ENCODE peak calls at places on chromosomes 3 and 15, in nine cellular contexts. L is hypothalamus; G is SHP77; Z is IMR-90; B is right cardiac atrium; S is EH; P is epithelial cell of esophagus; K is stimulated activated CD4-positive, alpha-beta T cell treated with anti-CD3 and anti-CD28 coated beads, Interleukin-1b, Interleukin-23, amount 100 ng/mL, for 24 hours; J is T47D. C is an unnamed sample.

GRCh38 chr15:29568840-29569532 is 253.3 kb downstream of the TJP1 start:
- DNase-seq in P (peak), Z (no peak), L (no peak), G (peak), S (peak), B (peak), K (no peak), J (peak), C (no peak)

GRCh38 chr3:5057857-5058324 is 64.2 kb upstream of the ARL8B start:
- DNase-seq in J (peak), G (peak), K (peak), Z (peak), P (peak), L (peak), S (peak), B (peak), C (peak)

GRCh38 chr3:64691051-64691450 is 3.3 kb upstream of the ADAMTS9 start:
- DNase-seq in L (no peak), K (no peak), S (no peak), P (peak), G (no peak), J (no peak), B (peak), Z (peak), C (no peak)

GRCh38 chr3:131716007-131716406 is 213.2 kb upstream of the MRPL3 start:
- DNase-seq in P (no peak), K (no peak), B (no peak), Z (no peak), G (no peak), J (no peak), S (no peak), L (no peak), C (no peak)

GRCh38 chr3:70519913-70520659 is 207.6 kb upstream of the MDFIC2 start:
- DNase-seq in S (peak), L (no peak), Z (peak), J (no peak), K (no peak), B (no peak), G (no peak), P (no peak), C (no peak)

GRCh38 chr3:53506110-53506762 is 11.8 kb downstream of the CACNA1D start:
- DNase-seq in S (no peak), P (no peak), Z (no peak), J (no peak), L (no peak), B (no peak), K (no peak), G (no peak), C (no peak)

GRCh38 chr3:148238421-148238821 is 459.3 kb upstream of the AGTR1 start:
- DNase-seq in S (peak), Z (no peak), J (no peak), G (no peak), P (no peak), K (no peak), L (no peak), B (no peak), C (no peak)

GRCh38 chr15:94004697-94005096 is 226.7 kb upstream of the MCTP2 start:
- DNase-seq in L (no peak), B (peak), J (no peak), G (no peak), P (peak), K (no peak), Z (no peak), S (no peak), C (peak)

GRCh38 chr3:20646425-20646824 is 460.4 kb upstream of the SGO1 start:
- DNase-seq in L (no peak), P (no peak), J (no peak), Z (no peak), S (peak), K (no peak), G (no peak), B (no peak), C (no peak)

GRCh38 chr15:68314563-68314962 is 37.0 kb downstream of the FEM1B start:
- DNase-seq in L (no peak), S (no peak), B (no peak), G (no peak), J (no peak), K (no peak), Z (peak), P (no peak), C (no peak)

GRCh38 chr3:15330031-15330596 is 2.3 kb downstream of the SH3BP5 start:
- DNase-seq in P (no peak), J (no peak), S (peak), L (no peak), Z (peak), B (peak), K (no peak), G (no peak), C (peak)

GRCh38 chr3:172749201-172749965 is 1.1 kb upstream of the ECT2 start:
- DNase-seq in L (no peak), Z (peak), J (no peak), G (no peak), S (peak), B (peak), P (peak), K (no peak), C (no peak)

GRCh38 chr3:46960081-46960701 is 16.4 kb downstream of the CCDC12 start:
- DNase-seq in S (peak), Z (peak), J (no peak), L (no peak), B (no peak), G (no peak), K (no peak), P (peak), C (no peak)

GRCh38 chr3:9791790-9792404 is 376 bp downstream of the TADA3 start:
- DNase-seq in Z (no peak), P (no peak), S (no peak), K (no peak), B (no peak), G (no peak), J (no peak), L (no peak), C (no peak)

GRCh38 chr3:46948830-46949671 is 27.5 kb downstream of the CCDC12 start:
- DNase-seq in S (peak), K (no peak), G (no peak), P (no peak), B (peak), Z (no peak), L (no peak), J (no peak), C (peak)

GRCh38 chr3:171162986-171163723 is 136.6 kb upstream of the SLC2A2 start:
- DNase-seq in G (no peak), P (no peak), K (no peak), Z (no peak), J (no peak), S (no peak), B (no peak), L (no peak), C (no peak)

GRCh38 chr15:69729167-69729748 is 276.6 kb downstream of the RPLP1 start:
- DNase-seq in G (no peak), P (peak), L (no peak), B (peak), J (peak), S (peak), Z (peak), K (peak), C (no peak)